ENCODE peak calls at places on chromosome 2, in eight cellular contexts. U, I, A, L, D, F, K and P are unnamed samples.

GRCh38 chr2:229141626-229142025 is 129.5 kb downstream of the PID1 start:
- DNase-seq in F (peak; percentile 72), U (peak; percentile 81), K (no peak), D (peak; percentile 63), A (no peak), I (peak; percentile 30), L (no peak), P (peak; percentile 29)

GRCh38 chr2:210965472-210965871 is 409.1 kb downstream of the CPS1 start:
- DNase-seq in K (no peak), U (no peak), F (no peak), L (no peak), D (peak; percentile 29), A (no peak), I (no peak), P (no peak)

GRCh38 chr2:231475965-231476364 is 11.7 kb upstream of the NCL start:
- DNase-seq in L (no peak), D (no peak), I (no peak), F (no peak), A (no peak), U (no peak), K (no peak), P (no peak)

GRCh38 chr2:54579682-54580349 is 123.7 kb downstream of the SPTBN1 start:
- DNase-seq in D (no peak), K (peak; percentile 38), A (no peak), I (no peak), F (no peak), U (no peak), L (no peak), P (peak; percentile 81)

GRCh38 chr2:75340560-75340959 is 141.2 kb upstream of the TACR1 start:
- DNase-seq in A (no peak), U (no peak), K (no peak), F (peak; percentile 17), D (no peak), L (no peak), I (no peak), P (no peak)

GRCh38 chr2:20738789-20739188 is 71.8 kb downstream of the GDF7 start:
- DNase-seq in D (no peak), L (no peak), A (no peak), F (no peak), K (no peak), U (no peak), I (no peak), P (no peak)

GRCh38 chr2:233100192-233100998 is 40.3 kb downstream of the INPP5D start:
- DNase-seq in I (no peak), A (no peak), D (no peak), U (no peak), K (peak; percentile 48), L (no peak), F (no peak), P (no peak)

GRCh38 chr2:1556776-1557466 is 143.7 kb downstream of the TPO start:
- DNase-seq in L (no peak), F (peak; percentile 91), U (peak; percentile 89), D (peak; percentile 65), I (peak; percentile 69), A (no peak), K (no peak), P (peak; percentile 90)

GRCh38 chr2:217142649-217143266 is 282.9 kb upstream of the TNP1 start:
- DNase-seq in A (no peak), F (peak; percentile 8), L (no peak), D (peak; percentile 20), I (peak; percentile 7), K (no peak), U (peak; percentile 20), P (peak; percentile 13)

GRCh38 chr2:117983040-117983439 is 30.8 kb downstream of the CCDC93 start:
- DNase-seq in L (no peak), K (no peak), I (no peak), A (no peak), D (peak; percentile 39), U (peak; percentile 37), F (no peak), P (no peak)

GRCh38 chr2:172574965-172575364 is 19.1 kb downstream of the PDK1 start:
- DNase-seq in U (no peak), D (no peak), K (no peak), F (no peak), A (no peak), I (no peak), L (no peak), P (no peak)

GRCh38 chr2:176078440-176079284 is 5.1 kb downstream of the EVX2 start:
- DNase-seq in U (no peak), D (no peak), I (no peak), L (no peak), K (no peak), F (no peak), A (no peak), P (no peak)

GRCh38 chr2:134240061-134240460 is 13.8 kb upstream of the MGAT5 start:
- DNase-seq in U (no peak), F (no peak), K (no peak), I (no peak), L (no peak), D (no peak), A (peak; percentile 61), P (no peak)

GRCh38 chr2:120482334-120482733 is 136.4 kb downstream of the INHBB start:
- DNase-seq in K (no peak), A (no peak), D (no peak), F (no peak), U (no peak), I (no peak), L (no peak), P (no peak)

GRCh38 chr2:237165405-237166276 is 80.0 kb downstream of the COPS8 start:
- DNase-seq in U (peak; percentile 22), A (no peak), F (peak; percentile 40), L (no peak), K (no peak), I (no peak), D (peak; percentile 70), P (no peak)

GRCh38 chr2:39954346-39954745 is 175.3 kb upstream of the THUMPD2 start:
- DNase-seq in D (peak; percentile 10), A (no peak), U (peak; percentile 28), I (peak; percentile 27), L (no peak), F (peak; percentile 35), K (no peak), P (no peak)

GRCh38 chr2:53987336-53987921 is 16.6 kb upstream of the PSME4 start:
- DNase-seq in K (no peak), A (peak; percentile 33), I (no peak), D (peak; percentile 51), F (peak; percentile 48), L (peak; percentile 10), U (peak; percentile 20), P (no peak)

GRCh38 chr2:153476491-153477095 is 2.0 kb downstream of the RPRM start:
- DNase-seq in F (no peak), K (no peak), A (peak; percentile 84), D (no peak), L (no peak), U (no peak), I (no peak), P (no peak)

GRCh38 chr2:84865181-84865783 is 15.6 kb downstream of the TRABD2A start:
- DNase-seq in A (no peak), F (peak; percentile 51), U (peak; percentile 26), I (peak; percentile 59), L (no peak), K (no peak), D (peak; percentile 55), P (no peak)

GRCh38 chr2:65608966-65609365 is 176.6 kb upstream of the SPRED2 start:
- DNase-seq in K (no peak), L (no peak), A (no peak), I (no peak), F (no peak), U (no peak), D (no peak), P (no peak)

GRCh38 chr2:135667045-135667444 is 74.6 kb upstream of the UBXN4 start:
- DNase-seq in F (no peak), I (no peak), K (no peak), D (peak; percentile 44), L (no peak), A (no peak), U (no peak), P (no peak)

GRCh38 chr2:240166761-240167587 is 26.5 kb upstream of the OTOS start:
- DNase-seq in L (no peak), A (no peak), K (no peak), I (no peak), F (no peak), D (no peak), U (no peak), P (no peak)

GRCh38 chr2:219627105-219628100 is at the start of gene SLC4A3:
- DNase-seq in U (no peak), I (peak; percentile 77), K (no peak), L (no peak), F (no peak), D (peak; percentile 25), A (peak; percentile 50), P (no peak)

GRCh38 chr2:47010176-47010575 is 94.6 kb upstream of the MCFD2 start:
- DNase-seq in F (no peak), A (no peak), I (no peak), K (no peak), L (no peak), U (no peak), D (no peak), P (no peak)

GRCh38 chr2:127361929-127362328 is 25.8 kb downstream of the MAP3K2 start:
- DNase-seq in K (no peak), U (no peak), L (no peak), D (no peak), I (no peak), A (no peak), F (no peak), P (no peak)

GRCh38 chr2:224085246-224085645 is 46.2 kb upstream of the SERPINE2 start:
- DNase-seq in K (no peak), U (peak; percentile 83), D (no peak), I (peak; percentile 73), L (no peak), A (no peak), F (peak; percentile 71), P (peak; percentile 53)

GRCh38 chr2:65367517-65367916 is 64.9 kb downstream of the SPRED2 start:
- DNase-seq in A (no peak), I (peak; percentile 91), D (peak; percentile 95), F (peak; percentile 98), L (peak; percentile 93), K (no peak), U (peak; percentile 90), P (no peak)

GRCh38 chr2:62706721-62707516 is 1.4 kb downstream of the EHBP1 start:
- DNase-seq in A (no peak), U (no peak), D (no peak), K (no peak), F (no peak), I (no peak), L (no peak), P (peak; percentile 24)

GRCh38 chr2:150472122-150472899 is 15.2 kb downstream of the RND3 start:
- DNase-seq in U (peak; percentile 91), A (no peak), K (no peak), F (peak; percentile 91), L (no peak), D (peak; percentile 79), I (peak; percentile 79), P (peak; percentile 87)

GRCh38 chr2:40554665-40555294 is 102.9 kb upstream of the SLC8A1 start:
- DNase-seq in K (peak; percentile 1), F (peak; percentile 40), U (peak; percentile 59), I (peak; percentile 27), L (no peak), A (peak; percentile 1), D (peak; percentile 69), P (peak; percentile 13)

GRCh38 chr2:11746807-11747459 is 501 bp downstream of the LPIN1 start:
- DNase-seq in K (no peak), I (no peak), F (no peak), L (no peak), A (peak; percentile 75), D (peak; percentile 23), U (peak; percentile 38), P (no peak)

GRCh38 chr2:85875613-85876012 is 13.2 kb downstream of the ST3GAL5 start:
- DNase-seq in D (no peak), F (no peak), L (no peak), K (no peak), U (no peak), A (no peak), I (no peak), P (no peak)

GRCh38 chr2:219073413-219074129 is 12.8 kb upstream of the IHH start:
- DNase-seq in F (peak; percentile 52), K (no peak), A (peak; percentile 62), I (peak; percentile 62), U (peak; percentile 46), D (peak; percentile 81), L (no peak), P (peak; percentile 26)

GRCh38 chr2:22626621-22627020 is 758.4 kb upstream of the KLHL29 start:
- DNase-seq in U (no peak), F (no peak), I (no peak), K (no peak), D (no peak), L (no peak), A (no peak), P (no peak)